ENCODE peak calls at places on chromosome 15, in four cellular contexts. R, D, X and W are unnamed samples. For H3K36me3, the result is how much of the 10 kb centered on the place peaks cover.

GRCh38 chr15:66573719-66574641 is 8.2 kb upstream of the LCTL start:
- DNase-seq in X (peak), D (no peak), R (no peak), W (no peak)

GRCh38 chr15:80974914-80975313 is 14.7 kb downstream of the MESD start:
- DNase-seq in X (no peak), R (no peak), D (no peak), W (no peak)

GRCh38 chr15:29266052-29266572 is 3.5 kb downstream of the NSMCE3 start:
- DNase-seq in D (no peak), X (no peak), R (no peak), W (no peak)

GRCh38 chr15:34031987-34032760 is 6.8 kb downstream of the AVEN start:
- DNase-seq in D (no peak), X (no peak), R (no peak), W (no peak)

GRCh38 chr15:75554717-75555116 is 24.4 kb downstream of the PTPN9 start:
- DNase-seq in R (no peak), X (no peak), D (no peak), W (no peak)

GRCh38 chr15:81339321-81339720 is 15.4 kb upstream of the STARD5 start:
- DNase-seq in X (no peak), R (no peak), D (no peak), W (no peak)

GRCh38 chr15:47717036-47717611 is at the start of gene SEMA6D:
- DNase-seq in R (peak), X (peak), D (peak), W (peak)

GRCh38 chr15:39976291-39977274 is 42.7 kb downstream of the EIF2AK4 start:
- DNase-seq in R (peak), X (peak), D (peak), W (peak)

GRCh38 chr15:81292516-81293001 is 31.4 kb downstream of the STARD5 start:
- DNase-seq in D (no peak), R (no peak), X (no peak), W (no peak)

GRCh38 chr15:73370151-73370550 is 1.4 kb upstream of the HCN4 start:
- DNase-seq in R (no peak), D (no peak), X (no peak), W (no peak)

GRCh38 chr15:39869858-39870515 is 50.1 kb downstream of the GPR176 start:
- DNase-seq in R (no peak), D (no peak), X (no peak), W (no peak)

GRCh38 chr15:60396560-60396963 is 1.2 kb downstream of the ANXA2 start:
- DNase-seq in X (no peak), R (no peak), D (no peak), W (no peak)
- TF ChIP-seq EP300 in X (no peak), R (no peak), D (no peak), W (no peak)

DNA sequence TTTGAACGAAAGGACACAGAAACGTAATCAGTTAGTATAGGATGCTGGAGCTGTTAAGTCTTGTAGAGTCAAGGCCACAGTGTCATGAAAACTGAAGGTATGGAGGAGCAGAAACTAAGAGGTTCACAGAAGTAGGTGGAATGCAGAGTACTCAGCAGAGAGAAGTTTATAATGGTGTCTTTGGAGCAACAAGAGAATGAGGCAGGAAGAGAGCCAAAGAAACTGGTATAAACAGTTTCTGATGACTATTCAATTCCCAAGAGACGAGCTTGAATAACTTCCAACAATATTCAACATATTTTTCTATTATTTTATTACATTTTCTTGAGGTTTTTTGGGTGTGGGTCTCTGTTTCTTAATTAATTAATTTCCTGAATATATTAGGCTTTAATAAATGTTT is 29.6 kb downstream of the GALK2 start:
- DNase-seq in D (no peak), X (no peak), R (no peak), W (no peak)
- H3K36me3 ChIP-seq in D (under half), X (under half), R (under half), W (under half)

GRCh38 chr15:56996746-56997470 is 78.5 kb downstream of the TCF12 start:
- DNase-seq in D (no peak), X (no peak), R (no peak), W (no peak)
- TF ChIP-seq EP300 in D (no peak), X (no peak), R (no peak), W (no peak)

GRCh38 chr15:65087411-65087810 is 10.9 kb downstream of the KBTBD13 start:
- DNase-seq in R (no peak), D (no peak), X (peak), W (no peak)
- H3K36me3 ChIP-seq in R (under half), D (under half), X (under half), W (under half)

DNA sequence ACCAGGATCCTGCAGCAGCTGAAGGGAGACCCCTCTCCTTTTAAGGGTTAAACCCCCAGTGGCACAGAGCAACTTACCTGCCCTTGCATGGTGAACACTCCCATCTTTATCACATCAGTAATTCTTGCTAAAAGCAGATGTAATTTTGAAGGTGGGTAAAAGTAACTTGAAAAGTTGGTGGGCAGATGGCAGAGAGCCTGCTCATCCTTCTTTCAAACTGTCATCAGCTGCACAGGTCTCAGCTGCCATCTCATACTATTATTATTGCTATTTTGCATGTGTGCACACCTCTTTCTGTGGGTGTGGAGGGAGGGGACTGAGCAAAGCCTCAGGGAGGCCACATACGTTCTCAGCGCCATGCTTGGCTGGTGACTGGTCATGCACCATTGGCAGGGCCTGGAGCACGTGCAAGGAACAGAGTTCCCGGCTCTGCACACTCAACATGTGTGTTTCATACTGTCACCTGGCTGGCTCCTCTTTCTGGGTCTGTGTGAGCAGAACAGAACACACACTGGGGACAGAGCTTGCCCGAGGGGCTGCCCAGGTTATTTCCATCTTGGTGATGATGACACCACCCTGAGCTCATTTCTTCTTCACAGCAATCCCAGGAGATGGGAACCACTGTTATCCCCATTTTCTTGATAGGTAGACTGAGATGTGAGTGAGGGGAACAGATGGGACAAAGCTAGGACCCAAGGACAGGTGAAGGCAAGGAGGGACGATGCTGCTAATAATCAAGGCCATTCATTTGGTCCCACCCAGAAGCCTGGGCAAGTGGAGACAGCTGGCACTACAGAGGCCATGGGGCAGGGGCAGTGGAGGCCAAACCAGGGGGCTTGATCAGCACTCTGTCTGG is 95.8 kb upstream of the KLF13 start:
- DNase-seq in R (no peak), X (no peak), D (no peak), W (no peak)
- TF ChIP-seq EP300 in R (no peak), X (no peak), D (no peak), W (no peak)

DNA sequence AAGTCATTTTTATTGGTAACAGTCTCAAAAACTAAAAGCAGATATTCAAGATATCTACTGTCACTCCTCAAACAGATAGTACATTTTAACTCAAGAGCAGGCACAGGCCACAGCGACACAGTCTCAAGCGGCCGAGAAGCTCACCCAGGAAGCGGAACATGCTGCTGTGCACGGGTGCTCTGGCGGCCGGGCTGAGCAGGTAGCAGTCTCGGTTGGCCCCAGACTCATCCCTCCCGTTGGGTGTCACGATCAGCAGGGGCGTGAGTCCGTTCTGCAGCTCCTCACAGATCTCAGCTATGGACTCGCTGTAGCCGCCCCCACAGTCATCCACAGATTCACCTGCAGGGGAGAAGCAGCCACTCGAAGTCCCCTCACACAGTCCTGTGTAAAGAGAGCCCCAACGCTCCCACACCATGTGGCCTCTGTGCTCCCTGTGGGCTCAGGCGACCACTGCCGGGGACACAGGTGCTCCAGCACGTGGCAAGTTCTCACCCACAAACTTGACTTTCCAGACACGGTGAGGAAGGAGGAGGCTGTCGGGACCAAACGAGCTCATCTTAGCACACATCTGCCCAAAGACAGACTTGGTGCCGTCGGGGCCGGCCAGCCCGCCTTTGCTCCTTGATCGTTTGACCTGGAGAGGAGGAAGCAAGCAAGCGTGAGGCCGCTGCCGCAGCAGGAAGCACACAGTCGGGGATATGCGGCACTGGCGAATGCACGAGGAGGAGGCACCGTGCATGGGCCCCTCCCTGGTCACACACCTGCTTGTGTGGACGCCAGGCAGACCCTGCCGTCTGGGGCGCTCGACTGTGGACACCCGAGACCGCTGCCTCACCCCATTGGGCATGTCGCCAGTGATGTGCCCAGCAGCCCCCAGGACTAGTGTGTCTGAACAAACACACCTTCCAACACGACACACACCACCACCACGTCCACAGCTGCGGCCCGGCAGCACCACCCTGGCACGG is 17.7 kb upstream of the OCA2 start:
- DNase-seq in R (no peak), X (peak), D (no peak), W (no peak)
- H3K36me3 ChIP-seq in R (half or more), X (half or more), D (under half), W (under half)

DNA sequence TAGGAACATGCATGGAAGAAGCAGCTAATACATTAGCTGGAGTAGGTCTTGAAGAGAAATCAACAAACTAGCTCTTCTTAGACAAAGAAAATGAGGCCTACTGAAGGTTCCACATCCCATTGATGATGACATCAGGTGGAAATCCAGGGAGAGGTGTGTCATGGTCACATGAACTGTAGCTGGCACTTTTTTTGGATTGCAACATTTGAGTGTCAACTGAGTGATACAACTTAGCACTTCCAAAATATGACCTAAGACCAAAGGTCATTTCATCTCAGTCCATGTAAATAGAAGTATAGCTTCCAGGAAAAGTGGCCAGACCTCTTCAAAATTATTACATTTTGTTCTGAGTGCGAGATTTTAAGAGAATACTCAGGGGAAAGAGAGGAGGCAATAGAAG is 117.2 kb upstream of the MEIS2 start:
- DNase-seq in X (no peak), D (peak), R (no peak), W (no peak)
- TF ChIP-seq EP300 in X (no peak), D (peak), R (no peak), W (no peak)

GRCh38 chr15:100910556-100910955 is 8.6 kb upstream of the LRRK1 start:
- DNase-seq in D (no peak), R (no peak), X (no peak), W (no peak)
- H3K36me3 ChIP-seq in D (under half), R (under half), X (under half), W (under half)